ENCODE peak calls at places on chromosome 2, in nine cellular contexts. One of them, this sample, is unnamed.

GRCh38 chr2:173550143-173550542 is 195.5 kb downstream of the CDCA7 start:
- DNase-seq in lower lobe of right lung: no peak
- DNase-seq in AG09319: peak
- DNase-seq in gastrocnemius medialis: no peak
- DNase-seq in fibroblast of villous mesenchyme: peak
- DNase-seq in tibial nerve: no peak
- DNase-seq in activated CD8-positive, alpha-beta T cell treated with anti-CD3 and anti-CD28 coated beads for 36 hours: no peak
- DNase-seq in mammary epithelial cell: no peak
- DNase-seq in H9: no peak
- DNase-seq in this sample: no peak

GRCh38 chr2:60409207-60409871 is 144.1 kb downstream of the BCL11A start:
- DNase-seq in lower lobe of right lung: no peak
- DNase-seq in AG09319: no peak
- DNase-seq in gastrocnemius medialis: no peak
- DNase-seq in fibroblast of villous mesenchyme: no peak
- DNase-seq in tibial nerve: no peak
- DNase-seq in activated CD8-positive, alpha-beta T cell treated with anti-CD3 and anti-CD28 coated beads for 36 hours: no peak
- DNase-seq in mammary epithelial cell: peak
- DNase-seq in H9: no peak
- DNase-seq in this sample: no peak

GRCh38 chr2:141911485-141912066 is 219.2 kb downstream of the LRP1B start:
- DNase-seq in lower lobe of right lung: no peak
- DNase-seq in AG09319: no peak
- DNase-seq in gastrocnemius medialis: no peak
- DNase-seq in fibroblast of villous mesenchyme: peak
- DNase-seq in tibial nerve: no peak
- DNase-seq in activated CD8-positive, alpha-beta T cell treated with anti-CD3 and anti-CD28 coated beads for 36 hours: peak
- DNase-seq in mammary epithelial cell: peak
- DNase-seq in H9: peak
- DNase-seq in this sample: peak

GRCh38 chr2:136135924-136136906 is 18.3 kb upstream of the CXCR4 start:
- DNase-seq in lower lobe of right lung: peak
- DNase-seq in AG09319: no peak
- DNase-seq in gastrocnemius medialis: no peak
- DNase-seq in fibroblast of villous mesenchyme: no peak
- DNase-seq in tibial nerve: no peak
- DNase-seq in activated CD8-positive, alpha-beta T cell treated with anti-CD3 and anti-CD28 coated beads for 36 hours: peak
- DNase-seq in mammary epithelial cell: no peak
- DNase-seq in H9: no peak
- DNase-seq in this sample: no peak

GRCh38 chr2:236865052-236865451 is 220.6 kb upstream of the COPS8 start:
- DNase-seq in lower lobe of right lung: no peak
- DNase-seq in AG09319: no peak
- DNase-seq in gastrocnemius medialis: no peak
- DNase-seq in fibroblast of villous mesenchyme: no peak
- DNase-seq in tibial nerve: no peak
- DNase-seq in activated CD8-positive, alpha-beta T cell treated with anti-CD3 and anti-CD28 coated beads for 36 hours: no peak
- DNase-seq in mammary epithelial cell: no peak
- DNase-seq in H9: peak
- DNase-seq in this sample: no peak

GRCh38 chr2:1678609-1679008 is 65.7 kb downstream of the PXDN start:
- DNase-seq in lower lobe of right lung: peak
- DNase-seq in AG09319: no peak
- DNase-seq in gastrocnemius medialis: no peak
- DNase-seq in fibroblast of villous mesenchyme: no peak
- DNase-seq in tibial nerve: no peak
- DNase-seq in activated CD8-positive, alpha-beta T cell treated with anti-CD3 and anti-CD28 coated beads for 36 hours: no peak
- DNase-seq in mammary epithelial cell: no peak
- DNase-seq in H9: no peak
- DNase-seq in this sample: no peak

GRCh38 chr2:72824224-72824842 is 1.5 kb downstream of the EXOC6B start:
- DNase-seq in lower lobe of right lung: no peak
- DNase-seq in AG09319: peak
- DNase-seq in gastrocnemius medialis: no peak
- DNase-seq in fibroblast of villous mesenchyme: peak
- DNase-seq in tibial nerve: no peak
- DNase-seq in activated CD8-positive, alpha-beta T cell treated with anti-CD3 and anti-CD28 coated beads for 36 hours: peak
- DNase-seq in mammary epithelial cell: peak
- DNase-seq in H9: no peak
- DNase-seq in this sample: no peak

GRCh38 chr2:223725494-223725893 is 111.9 kb downstream of the AP1S3 start:
- DNase-seq in lower lobe of right lung: no peak
- DNase-seq in AG09319: peak
- DNase-seq in gastrocnemius medialis: peak
- DNase-seq in fibroblast of villous mesenchyme: peak
- DNase-seq in tibial nerve: peak
- DNase-seq in activated CD8-positive, alpha-beta T cell treated with anti-CD3 and anti-CD28 coated beads for 36 hours: no peak
- DNase-seq in mammary epithelial cell: peak
- DNase-seq in H9: peak
- DNase-seq in this sample: peak

GRCh38 chr2:221779614-221780067 is 207.5 kb upstream of the EPHA4 start:
- DNase-seq in lower lobe of right lung: no peak
- DNase-seq in AG09319: no peak
- DNase-seq in gastrocnemius medialis: no peak
- DNase-seq in fibroblast of villous mesenchyme: peak
- DNase-seq in tibial nerve: no peak
- DNase-seq in activated CD8-positive, alpha-beta T cell treated with anti-CD3 and anti-CD28 coated beads for 36 hours: no peak
- DNase-seq in mammary epithelial cell: no peak
- DNase-seq in H9: no peak
- DNase-seq in this sample: peak

GRCh38 chr2:20565623-20566236 is 85.2 kb downstream of the HS1BP3 start:
- DNase-seq in lower lobe of right lung: no peak
- DNase-seq in AG09319: no peak
- DNase-seq in gastrocnemius medialis: no peak
- DNase-seq in fibroblast of villous mesenchyme: no peak
- DNase-seq in tibial nerve: no peak
- DNase-seq in activated CD8-positive, alpha-beta T cell treated with anti-CD3 and anti-CD28 coated beads for 36 hours: no peak
- DNase-seq in mammary epithelial cell: no peak
- DNase-seq in H9: no peak
- DNase-seq in this sample: no peak

GRCh38 chr2:161384864-161385263 is 31.2 kb upstream of the TBR1 start:
- DNase-seq in lower lobe of right lung: no peak
- DNase-seq in AG09319: no peak
- DNase-seq in gastrocnemius medialis: no peak
- DNase-seq in fibroblast of villous mesenchyme: no peak
- DNase-seq in tibial nerve: no peak
- DNase-seq in activated CD8-positive, alpha-beta T cell treated with anti-CD3 and anti-CD28 coated beads for 36 hours: peak
- DNase-seq in mammary epithelial cell: no peak
- DNase-seq in H9: no peak
- DNase-seq in this sample: no peak

GRCh38 chr2:173048901-173049661 is 26.6 kb upstream of the MAP3K20 start:
- DNase-seq in lower lobe of right lung: no peak
- DNase-seq in AG09319: peak
- DNase-seq in gastrocnemius medialis: peak
- DNase-seq in fibroblast of villous mesenchyme: peak
- DNase-seq in tibial nerve: peak
- DNase-seq in activated CD8-positive, alpha-beta T cell treated with anti-CD3 and anti-CD28 coated beads for 36 hours: peak
- DNase-seq in mammary epithelial cell: peak
- DNase-seq in H9: no peak
- DNase-seq in this sample: peak

GRCh38 chr2:11155326-11156059 is at the start of gene SLC66A3:
- DNase-seq in lower lobe of right lung: peak
- DNase-seq in AG09319: peak
- DNase-seq in gastrocnemius medialis: no peak
- DNase-seq in fibroblast of villous mesenchyme: peak
- DNase-seq in tibial nerve: no peak
- DNase-seq in activated CD8-positive, alpha-beta T cell treated with anti-CD3 and anti-CD28 coated beads for 36 hours: peak
- DNase-seq in mammary epithelial cell: peak
- DNase-seq in H9: no peak
- DNase-seq in this sample: no peak

GRCh38 chr2:39532933-39533332 is 95.8 kb upstream of the MAP4K3 start:
- DNase-seq in lower lobe of right lung: no peak
- DNase-seq in AG09319: no peak
- DNase-seq in gastrocnemius medialis: no peak
- DNase-seq in fibroblast of villous mesenchyme: no peak
- DNase-seq in tibial nerve: no peak
- DNase-seq in activated CD8-positive, alpha-beta T cell treated with anti-CD3 and anti-CD28 coated beads for 36 hours: no peak
- DNase-seq in mammary epithelial cell: no peak
- DNase-seq in H9: no peak
- DNase-seq in this sample: no peak

GRCh38 chr2:163187995-163188655 is 349.6 kb upstream of the KCNH7 start:
- DNase-seq in lower lobe of right lung: no peak
- DNase-seq in AG09319: no peak
- DNase-seq in gastrocnemius medialis: no peak
- DNase-seq in fibroblast of villous mesenchyme: no peak
- DNase-seq in tibial nerve: no peak
- DNase-seq in activated CD8-positive, alpha-beta T cell treated with anti-CD3 and anti-CD28 coated beads for 36 hours: no peak
- DNase-seq in mammary epithelial cell: peak
- DNase-seq in H9: no peak
- DNase-seq in this sample: no peak

GRCh38 chr2:193556766-193557470 is 1362.2 kb upstream of the TMEFF2 start:
- DNase-seq in lower lobe of right lung: no peak
- DNase-seq in AG09319: no peak
- DNase-seq in gastrocnemius medialis: no peak
- DNase-seq in fibroblast of villous mesenchyme: no peak
- DNase-seq in tibial nerve: no peak
- DNase-seq in activated CD8-positive, alpha-beta T cell treated with anti-CD3 and anti-CD28 coated beads for 36 hours: no peak
- DNase-seq in mammary epithelial cell: no peak
- DNase-seq in H9: no peak
- DNase-seq in this sample: no peak

GRCh38 chr2:169258045-169258601 is 104.2 kb downstream of the LRP2 start:
- DNase-seq in lower lobe of right lung: no peak
- DNase-seq in AG09319: no peak
- DNase-seq in gastrocnemius medialis: no peak
- DNase-seq in fibroblast of villous mesenchyme: no peak
- DNase-seq in tibial nerve: no peak
- DNase-seq in activated CD8-positive, alpha-beta T cell treated with anti-CD3 and anti-CD28 coated beads for 36 hours: no peak
- DNase-seq in mammary epithelial cell: no peak
- DNase-seq in H9: no peak
- DNase-seq in this sample: no peak

GRCh38 chr2:169260246-169260645 is 102.1 kb downstream of the LRP2 start:
- DNase-seq in lower lobe of right lung: no peak
- DNase-seq in AG09319: no peak
- DNase-seq in gastrocnemius medialis: no peak
- DNase-seq in fibroblast of villous mesenchyme: no peak
- DNase-seq in tibial nerve: no peak
- DNase-seq in activated CD8-positive, alpha-beta T cell treated with anti-CD3 and anti-CD28 coated beads for 36 hours: no peak
- DNase-seq in mammary epithelial cell: no peak
- DNase-seq in H9: peak
- DNase-seq in this sample: no peak

GRCh38 chr2:169259402-169259801 is 102.9 kb downstream of the LRP2 start:
- DNase-seq in lower lobe of right lung: no peak
- DNase-seq in AG09319: no peak
- DNase-seq in gastrocnemius medialis: no peak
- DNase-seq in fibroblast of villous mesenchyme: no peak
- DNase-seq in tibial nerve: no peak
- DNase-seq in activated CD8-positive, alpha-beta T cell treated with anti-CD3 and anti-CD28 coated beads for 36 hours: no peak
- DNase-seq in mammary epithelial cell: no peak
- DNase-seq in H9: no peak
- DNase-seq in this sample: no peak

GRCh38 chr2:169265581-169265980 is 96.8 kb downstream of the LRP2 start:
- DNase-seq in lower lobe of right lung: no peak
- DNase-seq in AG09319: no peak
- DNase-seq in gastrocnemius medialis: no peak
- DNase-seq in fibroblast of villous mesenchyme: no peak
- DNase-seq in tibial nerve: no peak
- DNase-seq in activated CD8-positive, alpha-beta T cell treated with anti-CD3 and anti-CD28 coated beads for 36 hours: no peak
- DNase-seq in mammary epithelial cell: no peak
- DNase-seq in H9: no peak
- DNase-seq in this sample: no peak

GRCh38 chr2:169260846-169261245 is 101.5 kb downstream of the LRP2 start:
- DNase-seq in lower lobe of right lung: no peak
- DNase-seq in AG09319: no peak
- DNase-seq in gastrocnemius medialis: no peak
- DNase-seq in fibroblast of villous mesenchyme: no peak
- DNase-seq in tibial nerve: no peak
- DNase-seq in activated CD8-positive, alpha-beta T cell treated with anti-CD3 and anti-CD28 coated beads for 36 hours: no peak
- DNase-seq in mammary epithelial cell: no peak
- DNase-seq in H9: no peak
- DNase-seq in this sample: no peak
- TF ChIP-seq CTCF in lower lobe of right lung: no peak
- TF ChIP-seq CTCF in AG09319: no peak
- TF ChIP-seq CTCF in gastrocnemius medialis: no peak
- TF ChIP-seq CTCF in fibroblast of villous mesenchyme: no peak
- TF ChIP-seq CTCF in tibial nerve: no peak
- TF ChIP-seq CTCF in activated CD8-positive, alpha-beta T cell treated with anti-CD3 and anti-CD28 coated beads for 36 hours: no peak
- TF ChIP-seq CTCF in mammary epithelial cell: no peak
- TF ChIP-seq CTCF in H9: no peak
- TF ChIP-seq CTCF in this sample: no peak

GRCh38 chr2:140695163-140695562 is 1435.7 kb downstream of the LRP1B start:
- DNase-seq in lower lobe of right lung: no peak
- DNase-seq in AG09319: no peak
- DNase-seq in gastrocnemius medialis: no peak
- DNase-seq in fibroblast of villous mesenchyme: peak
- DNase-seq in tibial nerve: no peak
- DNase-seq in activated CD8-positive, alpha-beta T cell treated with anti-CD3 and anti-CD28 coated beads for 36 hours: no peak
- DNase-seq in mammary epithelial cell: peak
- DNase-seq in H9: peak
- DNase-seq in this sample: peak

GRCh38 chr2:140698736-140699135 is 1432.1 kb downstream of the LRP1B start:
- DNase-seq in lower lobe of right lung: no peak
- DNase-seq in AG09319: no peak
- DNase-seq in gastrocnemius medialis: no peak
- DNase-seq in fibroblast of villous mesenchyme: no peak
- DNase-seq in tibial nerve: no peak
- DNase-seq in activated CD8-positive, alpha-beta T cell treated with anti-CD3 and anti-CD28 coated beads for 36 hours: no peak
- DNase-seq in mammary epithelial cell: no peak
- DNase-seq in H9: no peak
- DNase-seq in this sample: no peak

DNA sequence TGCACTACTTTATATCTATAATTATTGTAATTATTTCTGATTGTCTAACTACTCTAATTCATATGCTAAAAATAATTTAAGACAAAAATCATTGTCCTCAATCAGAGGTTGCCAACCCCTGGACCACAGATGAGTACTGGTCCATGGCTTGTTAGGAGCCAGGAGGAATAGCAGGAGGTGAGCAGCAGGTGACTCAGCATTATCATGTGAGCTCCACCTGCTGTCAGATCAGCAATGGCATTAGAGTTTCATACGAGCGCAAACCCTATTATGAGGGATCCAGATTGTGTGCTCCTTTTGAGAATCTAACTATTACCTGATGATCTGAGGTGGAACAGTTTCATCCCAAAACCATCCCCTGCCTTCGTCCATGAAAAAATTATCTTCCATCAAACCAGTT is 1434.4 kb downstream of the LRP1B start:
- DNase-seq in lower lobe of right lung: no peak
- DNase-seq in AG09319: no peak
- DNase-seq in gastrocnemius medialis: no peak
- DNase-seq in fibroblast of villous mesenchyme: no peak
- DNase-seq in tibial nerve: no peak
- DNase-seq in activated CD8-positive, alpha-beta T cell treated with anti-CD3 and anti-CD28 coated beads for 36 hours: no peak
- DNase-seq in mammary epithelial cell: peak
- DNase-seq in H9: peak
- DNase-seq in this sample: no peak
- TF ChIP-seq CTCF in lower lobe of right lung: no peak
- TF ChIP-seq CTCF in AG09319: no peak
- TF ChIP-seq CTCF in gastrocnemius medialis: no peak
- TF ChIP-seq CTCF in fibroblast of villous mesenchyme: no peak
- TF ChIP-seq CTCF in tibial nerve: no peak
- TF ChIP-seq CTCF in activated CD8-positive, alpha-beta T cell treated with anti-CD3 and anti-CD28 coated beads for 36 hours: no peak
- TF ChIP-seq CTCF in mammary epithelial cell: peak
- TF ChIP-seq CTCF in H9: peak
- TF ChIP-seq CTCF in this sample: no peak

GRCh38 chr2:5915926-5916325 is 223.7 kb downstream of the SOX11 start:
- DNase-seq in lower lobe of right lung: no peak
- DNase-seq in AG09319: no peak
- DNase-seq in gastrocnemius medialis: no peak
- DNase-seq in fibroblast of villous mesenchyme: no peak
- DNase-seq in tibial nerve: no peak
- DNase-seq in activated CD8-positive, alpha-beta T cell treated with anti-CD3 and anti-CD28 coated beads for 36 hours: peak
- DNase-seq in mammary epithelial cell: no peak
- DNase-seq in H9: peak
- DNase-seq in this sample: peak
- TF ChIP-seq CTCF in lower lobe of right lung: peak
- TF ChIP-seq CTCF in AG09319: no peak
- TF ChIP-seq CTCF in gastrocnemius medialis: peak
- TF ChIP-seq CTCF in fibroblast of villous mesenchyme: no peak
- TF ChIP-seq CTCF in tibial nerve: no peak
- TF ChIP-seq CTCF in activated CD8-positive, alpha-beta T cell treated with anti-CD3 and anti-CD28 coated beads for 36 hours: peak
- TF ChIP-seq CTCF in mammary epithelial cell: no peak
- TF ChIP-seq CTCF in H9: peak
- TF ChIP-seq CTCF in this sample: no peak

GRCh38 chr2:208542465-208543041 is 136.0 kb downstream of the PTH2R start:
- DNase-seq in lower lobe of right lung: no peak
- DNase-seq in AG09319: no peak
- DNase-seq in gastrocnemius medialis: no peak
- DNase-seq in fibroblast of villous mesenchyme: no peak
- DNase-seq in tibial nerve: no peak
- DNase-seq in activated CD8-positive, alpha-beta T cell treated with anti-CD3 and anti-CD28 coated beads for 36 hours: no peak
- DNase-seq in mammary epithelial cell: no peak
- DNase-seq in H9: no peak
- DNase-seq in this sample: no peak
- TF ChIP-seq CTCF in lower lobe of right lung: no peak
- TF ChIP-seq CTCF in AG09319: no peak
- TF ChIP-seq CTCF in gastrocnemius medialis: no peak
- TF ChIP-seq CTCF in fibroblast of villous mesenchyme: no peak
- TF ChIP-seq CTCF in tibial nerve: no peak
- TF ChIP-seq CTCF in activated CD8-positive, alpha-beta T cell treated with anti-CD3 and anti-CD28 coated beads for 36 hours: no peak
- TF ChIP-seq CTCF in mammary epithelial cell: no peak
- TF ChIP-seq CTCF in H9: no peak
- TF ChIP-seq CTCF in this sample: no peak